ENCODE peak calls at places on chromosomes 1 and 21, in six cellular contexts. E is NCI-H1417; D is activated CD8-positive, alpha-beta memory T cell treated with anti-CD3 and anti-CD28 coated beads, Interleukin-2, amount 50 U/mL, for 4 hours; Z is EL; K is T-helper 2 cell; N is stimulated activated CD4-positive, alpha-beta T cell treated with anti-CD3 and anti-CD28 coated beads, Interleukin-2, amount 100 ng/mL, for 48 hours. U is an unnamed sample.

GRCh38 chr1:92907949-92908684 is 53.1 kb downstream of the DIPK1A start:
- DNase-seq in E (no peak), Z (peak; percentile 59), K (no peak), N (no peak), D (no peak), U (no peak)

GRCh38 chr21:45403825-45404725 is 890 bp upstream of the COL18A1 start:
- DNase-seq in E (no peak), K (no peak), Z (peak; percentile 38), D (no peak), N (no peak), U (no peak)

GRCh38 chr1:248857201-248857600 is 1.7 kb downstream of the ZNF692 start:
- DNase-seq in D (no peak), Z (no peak), N (no peak), K (no peak), E (no peak), U (no peak)

GRCh38 chr1:151510957-151511635 is at the start of gene CGN:
- DNase-seq in K (peak; percentile 77), Z (peak; percentile 81), D (peak; percentile 87), E (peak; percentile 99), N (peak; percentile 73), U (peak; percentile 82)

GRCh38 chr1:211327341-211327921 is 798 bp downstream of the TRAF5 start:
- DNase-seq in E (no peak), N (no peak), D (peak; percentile 29), K (no peak), Z (peak; percentile 67), U (no peak)

GRCh38 chr21:27825035-27825434 is 858.1 kb upstream of the ADAMTS5 start:
- DNase-seq in N (no peak), K (no peak), Z (no peak), E (no peak), D (no peak), U (no peak)

GRCh38 chr21:32207096-32207716 is 71.6 kb downstream of the MIS18A start:
- DNase-seq in K (no peak), D (no peak), N (no peak), E (peak; percentile 21), Z (no peak), U (no peak)

GRCh38 chr1:98988906-98989603 is 15.6 kb downstream of the PLPPR5 start:
- DNase-seq in Z (no peak), E (no peak), K (no peak), D (no peak), N (no peak), U (no peak)

GRCh38 chr21:46205766-46206162 is 21.5 kb upstream of the SPATC1L start:
- DNase-seq in K (no peak), N (no peak), E (peak; percentile 92), Z (no peak), D (no peak), U (no peak)

GRCh38 chr1:165376041-165376810 is 19.7 kb upstream of the LMX1A start:
- DNase-seq in E (peak; percentile 76), N (no peak), Z (peak; percentile 68), K (no peak), D (peak; percentile 32), U (peak; percentile 16)

GRCh38 chr1:204721378-204722041 is 36.0 kb upstream of the LRRN2 start:
- DNase-seq in K (no peak), N (no peak), Z (no peak), E (no peak), D (no peak), U (no peak)

GRCh38 chr1:226640737-226641136 is 92.2 kb downstream of the STUM start:
- DNase-seq in E (no peak), Z (no peak), N (no peak), D (no peak), K (no peak), U (no peak)

GRCh38 chr1:165257969-165258459 is 98.5 kb downstream of the LMX1A start:
- DNase-seq in D (no peak), E (peak; percentile 97), Z (peak; percentile 56), K (no peak), N (peak; percentile 55), U (no peak)

GRCh38 chr1:198001776-198002408 is 84.7 kb downstream of the LHX9 start:
- DNase-seq in K (no peak), E (no peak), Z (peak; percentile 33), N (no peak), D (no peak), U (no peak)

GRCh38 chr1:156816561-156817328 is at the start of gene SH2D2A:
- DNase-seq in K (peak; percentile 86), D (peak; percentile 94), E (no peak), N (peak; percentile 82), Z (no peak), U (peak; percentile 95)

GRCh38 chr1:35451125-35451528 is 106.1 kb downstream of the KIAA0319L start:
- DNase-seq in Z (peak; percentile 69), K (peak; percentile 71), E (peak; percentile 64), D (peak; percentile 80), N (peak; percentile 79), U (peak; percentile 75)

GRCh38 chr1:1782399-1783221 is 4.3 kb upstream of the NADK start:
- DNase-seq in K (no peak), D (no peak), Z (peak; percentile 70), N (no peak), E (peak; percentile 64), U (no peak)

GRCh38 chr1:15456313-15456954 is at the start of gene CELA2A:
- DNase-seq in Z (no peak), D (no peak), K (no peak), E (no peak), N (no peak), U (no peak)

U was measured in activated T-cell treated with anti-CD3 and anti-CD28 coated beads, Interleukin-2, amount 50 U/mL, for 4 hours.